ENCODE peak calls at places on chromosomes 1 and 21, in seven cellular contexts. T is mammary epithelial cell; X is NCI-H460; W is RCC 7860; E is CD4-positive, alpha-beta memory T cell; B is WTC11; K is MCF 10A. R is an unnamed sample.

GRCh38 chr21:35420658-35421057 is 371.6 kb upstream of the RUNX1 start:
- DNase-seq in T (no peak), X (no peak), W (no peak), E (no peak), B (no peak), K (no peak), R (no peak)

GRCh38 chr1:30807318-30808066 is 49.9 kb upstream of the LAPTM5 start:
- DNase-seq in T (no peak), X (no peak), W (no peak), E (no peak), B (no peak), K (no peak), R (no peak)

GRCh38 chr1:151368745-151369610 is 3.5 kb downstream of the SELENBP1 start:
- DNase-seq in T (no peak), X (no peak), W (no peak), E (no peak), B (no peak), K (no peak), R (no peak)

GRCh38 chr1:217554849-217555248 is 76.0 kb downstream of the GPATCH2 start:
- DNase-seq in T (peak), X (no peak), W (no peak), E (no peak), B (no peak), K (peak), R (no peak)

GRCh38 chr1:199264911-199265310 is 626.1 kb downstream of the PTPRC start:
- DNase-seq in T (no peak), X (no peak), W (no peak), E (no peak), B (no peak), K (no peak), R (no peak)

GRCh38 chr1:92910081-92910480 is 51.2 kb downstream of the DIPK1A start:
- DNase-seq in T (peak), X (peak), W (no peak), E (no peak), B (no peak), K (no peak), R (peak)

GRCh38 chr1:64906447-64906846 is 59.9 kb downstream of the JAK1 start:
- DNase-seq in T (no peak), X (peak), W (no peak), E (no peak), B (no peak), K (no peak), R (no peak)

GRCh38 chr1:224080082-224080774 is 33.7 kb upstream of the FBXO28 start:
- DNase-seq in T (peak), X (no peak), W (peak), E (no peak), B (no peak), K (peak), R (peak)

GRCh38 chr1:19941121-19941520 is 17.7 kb upstream of the PLA2G2E start:
- DNase-seq in T (no peak), X (no peak), W (no peak), E (no peak), B (no peak), K (no peak), R (no peak)

GRCh38 chr21:44012474-44013379 is 618 bp downstream of the TRAPPC10 start:
- DNase-seq in T (peak), X (no peak), W (no peak), E (peak), B (peak), K (peak), R (no peak)

GRCh38 chr1:114610546-114611245 is 29.3 kb upstream of the BCAS2 start:
- DNase-seq in T (peak), X (no peak), W (no peak), E (no peak), B (no peak), K (peak), R (peak)

GRCh38 chr1:12315126-12315525 is 85.3 kb downstream of the VPS13D start:
- DNase-seq in T (no peak), X (no peak), W (no peak), E (no peak), B (no peak), K (no peak), R (no peak)

GRCh38 chr1:224510880-224511645 is 76.5 kb upstream of the WDR26 start:
- DNase-seq in T (no peak), X (no peak), W (no peak), E (no peak), B (no peak), K (no peak), R (no peak)

GRCh38 chr1:48955774-48956173 is 179.1 kb upstream of the BEND5 start:
- DNase-seq in T (no peak), X (no peak), W (no peak), E (no peak), B (no peak), K (no peak), R (no peak)

GRCh38 chr21:42520628-42521253 is 7.1 kb downstream of the SLC37A1 start:
- DNase-seq in T (no peak), X (no peak), W (no peak), E (no peak), B (peak), K (no peak), R (no peak)

GRCh38 chr1:53706356-53706755 is 32.6 kb downstream of the GLIS1 start:
- DNase-seq in T (no peak), X (no peak), W (no peak), E (no peak), B (no peak), K (no peak), R (no peak)

GRCh38 chr1:161420763-161421455 is 53.2 kb upstream of the CFAP126 start:
- DNase-seq in T (no peak), X (no peak), W (no peak), E (no peak), B (peak), K (no peak), R (no peak)

GRCh38 chr1:213874789-213875188 is 113.0 kb upstream of the PROX1 start:
- DNase-seq in T (no peak), X (no peak), W (no peak), E (no peak), B (no peak), K (no peak), R (no peak)

GRCh38 chr1:181551249-181551648 is 67.9 kb downstream of the CACNA1E start:
- DNase-seq in T (no peak), X (no peak), W (no peak), E (no peak), B (no peak), K (no peak), R (no peak)

GRCh38 chr1:185501099-185501498 is 184.1 kb upstream of the IVNS1ABP start:
- DNase-seq in T (no peak), X (no peak), W (no peak), E (no peak), B (no peak), K (no peak), R (no peak)

GRCh38 chr21:44701023-44701400 is 4.0 kb downstream of the KRTAP10-12 start:
- DNase-seq in T (no peak), X (no peak), W (no peak), E (no peak), B (no peak), K (no peak), R (no peak)

GRCh38 chr1:40313958-40314720 is 2.9 kb downstream of the COL9A2 start:
- DNase-seq in T (no peak), X (no peak), W (no peak), E (no peak), B (no peak), K (no peak), R (no peak)

GRCh38 chr1:186848509-186849130 is 19.9 kb downstream of the PLA2G4A start:
- DNase-seq in T (no peak), X (peak), W (no peak), E (no peak), B (no peak), K (no peak), R (no peak)

GRCh38 chr1:56578963-56579875 is at the start of gene PLPP3:
- DNase-seq in T (peak), X (peak), W (peak), E (no peak), B (peak), K (peak), R (peak)